ENCODE peak calls at places on chromosomes 2 and 18, in seven cellular contexts. One of them, this sample, is unnamed.

GRCh38 chr2:96024336-96025106 is 10.2 kb downstream of the GPAT2 start:
- DNase-seq in heart left ventricle: no peak
- DNase-seq in hippocampal formation: no peak
- DNase-seq in stimulated activated CD4-positive, alpha-beta T cell treated with anti-CD3 and anti-CD28 coated beads, Interleukin-12 subunit alpha, Interleukin-12 subunit beta, amount 100 ng/mL, for 24 hours: no peak
- DNase-seq in lower leg skin: no peak
- DNase-seq in T-cell: no peak
- DNase-seq in small intestine: no peak
- DNase-seq in this sample: peak

GRCh38 chr2:36812196-36812595 is 115.7 kb downstream of the VIT start:
- DNase-seq in heart left ventricle: no peak
- DNase-seq in hippocampal formation: no peak
- DNase-seq in stimulated activated CD4-positive, alpha-beta T cell treated with anti-CD3 and anti-CD28 coated beads, Interleukin-12 subunit alpha, Interleukin-12 subunit beta, amount 100 ng/mL, for 24 hours: no peak
- DNase-seq in lower leg skin: no peak
- DNase-seq in T-cell: no peak
- DNase-seq in small intestine: no peak
- DNase-seq in this sample: no peak

GRCh38 chr2:162490052-162490717 is 146.3 kb downstream of the GCA start:
- DNase-seq in heart left ventricle: no peak
- DNase-seq in hippocampal formation: no peak
- DNase-seq in stimulated activated CD4-positive, alpha-beta T cell treated with anti-CD3 and anti-CD28 coated beads, Interleukin-12 subunit alpha, Interleukin-12 subunit beta, amount 100 ng/mL, for 24 hours: no peak
- DNase-seq in lower leg skin: no peak
- DNase-seq in T-cell: no peak
- DNase-seq in small intestine: no peak
- DNase-seq in this sample: no peak

GRCh38 chr18:8929381-8929780 is 173.1 kb upstream of the NDUFV2 start:
- DNase-seq in heart left ventricle: no peak
- DNase-seq in hippocampal formation: no peak
- DNase-seq in stimulated activated CD4-positive, alpha-beta T cell treated with anti-CD3 and anti-CD28 coated beads, Interleukin-12 subunit alpha, Interleukin-12 subunit beta, amount 100 ng/mL, for 24 hours: no peak
- DNase-seq in lower leg skin: no peak
- DNase-seq in T-cell: no peak
- DNase-seq in small intestine: no peak
- DNase-seq in this sample: no peak

GRCh38 chr2:151410485-151410833 is 757 bp downstream of the RIF1 start:
- DNase-seq in heart left ventricle: peak
- DNase-seq in hippocampal formation: no peak
- DNase-seq in stimulated activated CD4-positive, alpha-beta T cell treated with anti-CD3 and anti-CD28 coated beads, Interleukin-12 subunit alpha, Interleukin-12 subunit beta, amount 100 ng/mL, for 24 hours: peak
- DNase-seq in lower leg skin: no peak
- DNase-seq in T-cell: no peak
- DNase-seq in small intestine: no peak
- DNase-seq in this sample: no peak

GRCh38 chr18:71471963-71472725 is 1072.0 kb downstream of the CBLN2 start:
- DNase-seq in heart left ventricle: no peak
- DNase-seq in hippocampal formation: no peak
- DNase-seq in stimulated activated CD4-positive, alpha-beta T cell treated with anti-CD3 and anti-CD28 coated beads, Interleukin-12 subunit alpha, Interleukin-12 subunit beta, amount 100 ng/mL, for 24 hours: no peak
- DNase-seq in lower leg skin: no peak
- DNase-seq in T-cell: no peak
- DNase-seq in small intestine: no peak
- DNase-seq in this sample: no peak

GRCh38 chr2:236582968-236583367 is 13.3 kb downstream of the ACKR3 start:
- DNase-seq in heart left ventricle: no peak
- DNase-seq in hippocampal formation: no peak
- DNase-seq in stimulated activated CD4-positive, alpha-beta T cell treated with anti-CD3 and anti-CD28 coated beads, Interleukin-12 subunit alpha, Interleukin-12 subunit beta, amount 100 ng/mL, for 24 hours: no peak
- DNase-seq in lower leg skin: no peak
- DNase-seq in T-cell: no peak
- DNase-seq in small intestine: no peak
- DNase-seq in this sample: peak

GRCh38 chr2:120736955-120737801 is 1.5 kb downstream of the GLI2 start:
- DNase-seq in heart left ventricle: peak
- DNase-seq in hippocampal formation: no peak
- DNase-seq in stimulated activated CD4-positive, alpha-beta T cell treated with anti-CD3 and anti-CD28 coated beads, Interleukin-12 subunit alpha, Interleukin-12 subunit beta, amount 100 ng/mL, for 24 hours: no peak
- DNase-seq in lower leg skin: no peak
- DNase-seq in T-cell: no peak
- DNase-seq in small intestine: no peak
- DNase-seq in this sample: peak

GRCh38 chr2:187853413-187853812 is 299.2 kb upstream of the TFPI start:
- DNase-seq in heart left ventricle: no peak
- DNase-seq in hippocampal formation: no peak
- DNase-seq in stimulated activated CD4-positive, alpha-beta T cell treated with anti-CD3 and anti-CD28 coated beads, Interleukin-12 subunit alpha, Interleukin-12 subunit beta, amount 100 ng/mL, for 24 hours: no peak
- DNase-seq in lower leg skin: no peak
- DNase-seq in T-cell: no peak
- DNase-seq in small intestine: no peak
- DNase-seq in this sample: no peak

GRCh38 chr2:127157651-127158460 is 50.9 kb upstream of the BIN1 start:
- DNase-seq in heart left ventricle: no peak
- DNase-seq in hippocampal formation: no peak
- DNase-seq in stimulated activated CD4-positive, alpha-beta T cell treated with anti-CD3 and anti-CD28 coated beads, Interleukin-12 subunit alpha, Interleukin-12 subunit beta, amount 100 ng/mL, for 24 hours: no peak
- DNase-seq in lower leg skin: peak
- DNase-seq in T-cell: no peak
- DNase-seq in small intestine: no peak
- DNase-seq in this sample: peak

GRCh38 chr2:71000780-71001591 is 6.3 kb upstream of the TEX261 start:
- DNase-seq in heart left ventricle: peak
- DNase-seq in hippocampal formation: peak
- DNase-seq in stimulated activated CD4-positive, alpha-beta T cell treated with anti-CD3 and anti-CD28 coated beads, Interleukin-12 subunit alpha, Interleukin-12 subunit beta, amount 100 ng/mL, for 24 hours: peak
- DNase-seq in lower leg skin: peak
- DNase-seq in T-cell: peak
- DNase-seq in small intestine: peak
- DNase-seq in this sample: peak

GRCh38 chr2:119315241-119315925 is 51.3 kb downstream of the C2orf76 start:
- DNase-seq in heart left ventricle: no peak
- DNase-seq in hippocampal formation: no peak
- DNase-seq in stimulated activated CD4-positive, alpha-beta T cell treated with anti-CD3 and anti-CD28 coated beads, Interleukin-12 subunit alpha, Interleukin-12 subunit beta, amount 100 ng/mL, for 24 hours: no peak
- DNase-seq in lower leg skin: no peak
- DNase-seq in T-cell: no peak
- DNase-seq in small intestine: peak
- DNase-seq in this sample: no peak

GRCh38 chr2:179915395-179915992 is 54.1 kb upstream of the ZNF385B start:
- DNase-seq in heart left ventricle: no peak
- DNase-seq in hippocampal formation: no peak
- DNase-seq in stimulated activated CD4-positive, alpha-beta T cell treated with anti-CD3 and anti-CD28 coated beads, Interleukin-12 subunit alpha, Interleukin-12 subunit beta, amount 100 ng/mL, for 24 hours: no peak
- DNase-seq in lower leg skin: no peak
- DNase-seq in T-cell: no peak
- DNase-seq in small intestine: no peak
- DNase-seq in this sample: no peak

GRCh38 chr2:9473985-9474360 is 378 bp upstream of the IAH1 start:
- DNase-seq in heart left ventricle: peak
- DNase-seq in hippocampal formation: peak
- DNase-seq in stimulated activated CD4-positive, alpha-beta T cell treated with anti-CD3 and anti-CD28 coated beads, Interleukin-12 subunit alpha, Interleukin-12 subunit beta, amount 100 ng/mL, for 24 hours: peak
- DNase-seq in lower leg skin: no peak
- DNase-seq in T-cell: peak
- DNase-seq in small intestine: peak
- DNase-seq in this sample: peak

GRCh38 chr2:53576361-53576620 is 191.3 kb upstream of the CHAC2 start:
- DNase-seq in heart left ventricle: no peak
- DNase-seq in hippocampal formation: no peak
- DNase-seq in stimulated activated CD4-positive, alpha-beta T cell treated with anti-CD3 and anti-CD28 coated beads, Interleukin-12 subunit alpha, Interleukin-12 subunit beta, amount 100 ng/mL, for 24 hours: no peak
- DNase-seq in lower leg skin: no peak
- DNase-seq in T-cell: no peak
- DNase-seq in small intestine: no peak
- DNase-seq in this sample: no peak

GRCh38 chr18:45785015-45785597 is 40.4 kb upstream of the SIGLEC15 start:
- DNase-seq in heart left ventricle: no peak
- DNase-seq in hippocampal formation: no peak
- DNase-seq in stimulated activated CD4-positive, alpha-beta T cell treated with anti-CD3 and anti-CD28 coated beads, Interleukin-12 subunit alpha, Interleukin-12 subunit beta, amount 100 ng/mL, for 24 hours: no peak
- DNase-seq in lower leg skin: no peak
- DNase-seq in T-cell: no peak
- DNase-seq in small intestine: peak
- DNase-seq in this sample: no peak

GRCh38 chr2:241736111-241736510 is 1.7 kb downstream of the D2HGDH start:
- DNase-seq in heart left ventricle: no peak
- DNase-seq in hippocampal formation: no peak
- DNase-seq in stimulated activated CD4-positive, alpha-beta T cell treated with anti-CD3 and anti-CD28 coated beads, Interleukin-12 subunit alpha, Interleukin-12 subunit beta, amount 100 ng/mL, for 24 hours: no peak
- DNase-seq in lower leg skin: no peak
- DNase-seq in T-cell: no peak
- DNase-seq in small intestine: no peak
- DNase-seq in this sample: no peak

GRCh38 chr2:219298759-219299371 is 10.3 kb downstream of the PTPRN start:
- DNase-seq in heart left ventricle: peak
- DNase-seq in hippocampal formation: peak
- DNase-seq in stimulated activated CD4-positive, alpha-beta T cell treated with anti-CD3 and anti-CD28 coated beads, Interleukin-12 subunit alpha, Interleukin-12 subunit beta, amount 100 ng/mL, for 24 hours: peak
- DNase-seq in lower leg skin: peak
- DNase-seq in T-cell: peak
- DNase-seq in small intestine: peak
- DNase-seq in this sample: peak

GRCh38 chr2:28276807-28277206 is 115.9 kb upstream of the FOSL2 start:
- DNase-seq in heart left ventricle: peak
- DNase-seq in hippocampal formation: no peak
- DNase-seq in stimulated activated CD4-positive, alpha-beta T cell treated with anti-CD3 and anti-CD28 coated beads, Interleukin-12 subunit alpha, Interleukin-12 subunit beta, amount 100 ng/mL, for 24 hours: no peak
- DNase-seq in lower leg skin: no peak
- DNase-seq in T-cell: no peak
- DNase-seq in small intestine: no peak
- DNase-seq in this sample: no peak

GRCh38 chr2:233131991-233132390 is 71.8 kb downstream of the INPP5D start:
- DNase-seq in heart left ventricle: no peak
- DNase-seq in hippocampal formation: no peak
- DNase-seq in stimulated activated CD4-positive, alpha-beta T cell treated with anti-CD3 and anti-CD28 coated beads, Interleukin-12 subunit alpha, Interleukin-12 subunit beta, amount 100 ng/mL, for 24 hours: no peak
- DNase-seq in lower leg skin: no peak
- DNase-seq in T-cell: no peak
- DNase-seq in small intestine: no peak
- DNase-seq in this sample: no peak

GRCh38 chr2:74632209-74632938 is 15.8 kb downstream of the M1AP start:
- DNase-seq in heart left ventricle: no peak
- DNase-seq in hippocampal formation: no peak
- DNase-seq in stimulated activated CD4-positive, alpha-beta T cell treated with anti-CD3 and anti-CD28 coated beads, Interleukin-12 subunit alpha, Interleukin-12 subunit beta, amount 100 ng/mL, for 24 hours: no peak
- DNase-seq in lower leg skin: no peak
- DNase-seq in T-cell: no peak
- DNase-seq in small intestine: no peak
- DNase-seq in this sample: no peak

GRCh38 chr2:11155326-11156059 is at the start of gene SLC66A3:
- DNase-seq in heart left ventricle: no peak
- DNase-seq in hippocampal formation: peak
- DNase-seq in stimulated activated CD4-positive, alpha-beta T cell treated with anti-CD3 and anti-CD28 coated beads, Interleukin-12 subunit alpha, Interleukin-12 subunit beta, amount 100 ng/mL, for 24 hours: no peak
- DNase-seq in lower leg skin: no peak
- DNase-seq in T-cell: peak
- DNase-seq in small intestine: no peak
- DNase-seq in this sample: no peak

GRCh38 chr18:29003194-29003593 is 826.3 kb upstream of the CDH2 start:
- DNase-seq in heart left ventricle: no peak
- DNase-seq in hippocampal formation: no peak
- DNase-seq in stimulated activated CD4-positive, alpha-beta T cell treated with anti-CD3 and anti-CD28 coated beads, Interleukin-12 subunit alpha, Interleukin-12 subunit beta, amount 100 ng/mL, for 24 hours: no peak
- DNase-seq in lower leg skin: no peak
- DNase-seq in T-cell: no peak
- DNase-seq in small intestine: no peak
- DNase-seq in this sample: no peak

GRCh38 chr2:6776125-6776524 is 89.6 kb downstream of the CMPK2 start:
- DNase-seq in heart left ventricle: no peak
- DNase-seq in hippocampal formation: no peak
- DNase-seq in stimulated activated CD4-positive, alpha-beta T cell treated with anti-CD3 and anti-CD28 coated beads, Interleukin-12 subunit alpha, Interleukin-12 subunit beta, amount 100 ng/mL, for 24 hours: no peak
- DNase-seq in lower leg skin: no peak
- DNase-seq in T-cell: no peak
- DNase-seq in small intestine: no peak
- DNase-seq in this sample: no peak

GRCh38 chr2:233029321-233029720 is 3.2 kb upstream of the NEU2 start:
- DNase-seq in heart left ventricle: no peak
- DNase-seq in hippocampal formation: no peak
- DNase-seq in stimulated activated CD4-positive, alpha-beta T cell treated with anti-CD3 and anti-CD28 coated beads, Interleukin-12 subunit alpha, Interleukin-12 subunit beta, amount 100 ng/mL, for 24 hours: no peak
- DNase-seq in lower leg skin: no peak
- DNase-seq in T-cell: no peak
- DNase-seq in small intestine: no peak
- DNase-seq in this sample: peak

GRCh38 chr2:238942941-238943715 is 95.2 kb downstream of the TWIST2 start:
- DNase-seq in heart left ventricle: no peak
- DNase-seq in hippocampal formation: no peak
- DNase-seq in stimulated activated CD4-positive, alpha-beta T cell treated with anti-CD3 and anti-CD28 coated beads, Interleukin-12 subunit alpha, Interleukin-12 subunit beta, amount 100 ng/mL, for 24 hours: no peak
- DNase-seq in lower leg skin: no peak
- DNase-seq in T-cell: no peak
- DNase-seq in small intestine: no peak
- DNase-seq in this sample: peak

GRCh38 chr2:1990724-1991123 is 246.4 kb upstream of the PXDN start:
- DNase-seq in heart left ventricle: peak
- DNase-seq in hippocampal formation: peak
- DNase-seq in stimulated activated CD4-positive, alpha-beta T cell treated with anti-CD3 and anti-CD28 coated beads, Interleukin-12 subunit alpha, Interleukin-12 subunit beta, amount 100 ng/mL, for 24 hours: no peak
- DNase-seq in lower leg skin: no peak
- DNase-seq in T-cell: no peak
- DNase-seq in small intestine: peak
- DNase-seq in this sample: no peak

GRCh38 chr18:26685438-26686173 is 137.3 kb upstream of the KCTD1 start:
- DNase-seq in heart left ventricle: no peak
- DNase-seq in hippocampal formation: no peak
- DNase-seq in stimulated activated CD4-positive, alpha-beta T cell treated with anti-CD3 and anti-CD28 coated beads, Interleukin-12 subunit alpha, Interleukin-12 subunit beta, amount 100 ng/mL, for 24 hours: no peak
- DNase-seq in lower leg skin: no peak
- DNase-seq in T-cell: no peak
- DNase-seq in small intestine: no peak
- DNase-seq in this sample: no peak

GRCh38 chr2:99881901-99882591 is 260.3 kb downstream of the AFF3 start:
- DNase-seq in heart left ventricle: no peak
- DNase-seq in hippocampal formation: peak
- DNase-seq in stimulated activated CD4-positive, alpha-beta T cell treated with anti-CD3 and anti-CD28 coated beads, Interleukin-12 subunit alpha, Interleukin-12 subunit beta, amount 100 ng/mL, for 24 hours: no peak
- DNase-seq in lower leg skin: no peak
- DNase-seq in T-cell: no peak
- DNase-seq in small intestine: no peak
- DNase-seq in this sample: no peak

GRCh38 chr2:127096280-127096679 is 10.7 kb downstream of the BIN1 start:
- DNase-seq in heart left ventricle: no peak
- DNase-seq in hippocampal formation: no peak
- DNase-seq in stimulated activated CD4-positive, alpha-beta T cell treated with anti-CD3 and anti-CD28 coated beads, Interleukin-12 subunit alpha, Interleukin-12 subunit beta, amount 100 ng/mL, for 24 hours: no peak
- DNase-seq in lower leg skin: no peak
- DNase-seq in T-cell: no peak
- DNase-seq in small intestine: no peak
- DNase-seq in this sample: no peak

GRCh38 chr2:240250985-240251847 is 110.8 kb upstream of the OTOS start:
- DNase-seq in heart left ventricle: peak
- DNase-seq in hippocampal formation: peak
- DNase-seq in stimulated activated CD4-positive, alpha-beta T cell treated with anti-CD3 and anti-CD28 coated beads, Interleukin-12 subunit alpha, Interleukin-12 subunit beta, amount 100 ng/mL, for 24 hours: no peak
- DNase-seq in lower leg skin: peak
- DNase-seq in T-cell: no peak
- DNase-seq in small intestine: peak
- DNase-seq in this sample: peak

GRCh38 chr2:43391877-43392214 is 165.4 kb upstream of the ZFP36L2 start:
- DNase-seq in heart left ventricle: no peak
- DNase-seq in hippocampal formation: no peak
- DNase-seq in stimulated activated CD4-positive, alpha-beta T cell treated with anti-CD3 and anti-CD28 coated beads, Interleukin-12 subunit alpha, Interleukin-12 subunit beta, amount 100 ng/mL, for 24 hours: no peak
- DNase-seq in lower leg skin: no peak
- DNase-seq in T-cell: no peak
- DNase-seq in small intestine: no peak
- DNase-seq in this sample: no peak

GRCh38 chr2:220440731-220441130 is 813.3 kb downstream of the SLC4A3 start:
- DNase-seq in heart left ventricle: no peak
- DNase-seq in hippocampal formation: no peak
- DNase-seq in stimulated activated CD4-positive, alpha-beta T cell treated with anti-CD3 and anti-CD28 coated beads, Interleukin-12 subunit alpha, Interleukin-12 subunit beta, amount 100 ng/mL, for 24 hours: no peak
- DNase-seq in lower leg skin: no peak
- DNase-seq in T-cell: no peak
- DNase-seq in small intestine: no peak
- DNase-seq in this sample: no peak

GRCh38 chr2:181312515-181312927 is 144.7 kb upstream of the ITGA4 start:
- DNase-seq in heart left ventricle: no peak
- DNase-seq in hippocampal formation: no peak
- DNase-seq in stimulated activated CD4-positive, alpha-beta T cell treated with anti-CD3 and anti-CD28 coated beads, Interleukin-12 subunit alpha, Interleukin-12 subunit beta, amount 100 ng/mL, for 24 hours: no peak
- DNase-seq in lower leg skin: no peak
- DNase-seq in T-cell: no peak
- DNase-seq in small intestine: no peak
- DNase-seq in this sample: no peak

GRCh38 chr2:160317113-160318099 is 117.3 kb upstream of the ITGB6 start:
- DNase-seq in heart left ventricle: no peak
- DNase-seq in hippocampal formation: no peak
- DNase-seq in stimulated activated CD4-positive, alpha-beta T cell treated with anti-CD3 and anti-CD28 coated beads, Interleukin-12 subunit alpha, Interleukin-12 subunit beta, amount 100 ng/mL, for 24 hours: no peak
- DNase-seq in lower leg skin: no peak
- DNase-seq in T-cell: no peak
- DNase-seq in small intestine: no peak
- DNase-seq in this sample: no peak

GRCh38 chr18:23936371-23936958 is 78.1 kb upstream of the TTC39C start:
- DNase-seq in heart left ventricle: no peak
- DNase-seq in hippocampal formation: no peak
- DNase-seq in stimulated activated CD4-positive, alpha-beta T cell treated with anti-CD3 and anti-CD28 coated beads, Interleukin-12 subunit alpha, Interleukin-12 subunit beta, amount 100 ng/mL, for 24 hours: no peak
- DNase-seq in lower leg skin: no peak
- DNase-seq in T-cell: no peak
- DNase-seq in small intestine: peak
- DNase-seq in this sample: no peak

GRCh38 chr2:20615466-20616241 is 35.2 kb downstream of the HS1BP3 start:
- DNase-seq in heart left ventricle: peak
- DNase-seq in hippocampal formation: no peak
- DNase-seq in stimulated activated CD4-positive, alpha-beta T cell treated with anti-CD3 and anti-CD28 coated beads, Interleukin-12 subunit alpha, Interleukin-12 subunit beta, amount 100 ng/mL, for 24 hours: no peak
- DNase-seq in lower leg skin: no peak
- DNase-seq in T-cell: no peak
- DNase-seq in small intestine: no peak
- DNase-seq in this sample: peak